ENCODE peak calls at places on chromosomes 6 and 20, in four cellular contexts. Z is CD8-positive, alpha-beta T cell; L is COR-L47; Q is NCI-H69. Y is an unnamed sample.

GRCh38 chr6:89268776-89269175 is 46.3 kb downstream of the GABRR2 start:
- DNase-seq in Z (no peak), L (no peak), Q (no peak), Y (peak; percentile 80)

GRCh38 chr6:87858440-87858839 is 156.4 kb upstream of the AKIRIN2 start:
- DNase-seq in L (no peak), Q (no peak), Z (no peak), Y (no peak)

GRCh38 chr6:124393536-124393935 is 568.7 kb upstream of the RNF217 start:
- DNase-seq in Q (peak; percentile 40), L (no peak), Z (no peak), Y (no peak)

GRCh38 chr6:4258733-4259132 is 123.4 kb upstream of the ECI2 start:
- DNase-seq in Z (no peak), L (no peak), Q (no peak), Y (no peak)

GRCh38 chr6:26205625-26206574 is 118.7 kb downstream of the HFE start:
- DNase-seq in L (peak; percentile 22), Q (peak; percentile 78), Z (no peak), Y (peak; percentile 96)

GRCh38 chr6:71544906-71545305 is 256.3 kb downstream of the OGFRL1 start:
- DNase-seq in Q (no peak), Z (no peak), L (no peak), Y (no peak)

GRCh38 chr6:53059648-53060589 is 5.3 kb upstream of the FBXO9 start:
- DNase-seq in Z (no peak), Q (peak; percentile 71), L (no peak), Y (no peak)

GRCh38 chr6:3471711-3472110 is 14.9 kb upstream of the SLC22A23 start:
- DNase-seq in Q (peak; percentile 91), Z (no peak), L (peak; percentile 65), Y (no peak)

GRCh38 chr6:147204060-147204785 is at the start of gene STXBP5:
- DNase-seq in Q (peak; percentile 82), Z (peak; percentile 44), L (no peak), Y (peak; percentile 10)

GRCh38 chr20:44705364-44706094 is 9.6 kb upstream of the CCN5 start:
- DNase-seq in Q (no peak), L (no peak), Z (no peak), Y (no peak)

GRCh38 chr6:88165877-88166492 is at the start of gene CNR1:
- DNase-seq in L (peak; percentile 60), Q (peak; percentile 88), Z (no peak), Y (no peak)

GRCh38 chr6:126112171-126112632 is 125.9 kb downstream of the TRMT11 start:
- DNase-seq in Z (no peak), Q (peak; percentile 79), L (no peak), Y (peak; percentile 33)

GRCh38 chr6:10465633-10466499 is 51.0 kb upstream of the TFAP2A start:
- DNase-seq in L (no peak), Q (peak; percentile 73), Z (peak; percentile 9), Y (peak; percentile 32)

GRCh38 chr6:144190051-144190450 is 39.7 kb downstream of the STX11 start:
- DNase-seq in Q (no peak), L (no peak), Z (no peak), Y (no peak)

GRCh38 chr20:41213150-41213820 is 75.9 kb downstream of the PLCG1 start:
- DNase-seq in L (peak; percentile 29), Q (peak; percentile 63), Z (no peak), Y (no peak)

GRCh38 chr6:44245912-44246662 is 814 bp upstream of the HSP90AB1 start:
- DNase-seq in Z (peak; percentile 78), L (peak; percentile 56), Q (peak; percentile 90), Y (peak; percentile 65)

GRCh38 chr20:1254307-1254706 is 11.8 kb upstream of the SNPH start:
- DNase-seq in L (no peak), Z (no peak), Q (no peak), Y (no peak)

GRCh38 chr20:61359254-61359653 is 107.2 kb downstream of the CDH4 start:
- DNase-seq in L (no peak), Q (no peak), Z (no peak), Y (no peak)

GRCh38 chr6:15533379-15534044 is 129.3 kb downstream of the DTNBP1 start:
- DNase-seq in Q (no peak), Z (no peak), L (no peak), Y (no peak)

GRCh38 chr20:62772103-62772611 is 24.1 kb upstream of the MRGBP start:
- DNase-seq in Z (no peak), Q (no peak), L (no peak), Y (no peak)

GRCh38 chr20:15241696-15242095 is 904.3 kb upstream of the FLRT3 start:
- DNase-seq in Z (no peak), L (no peak), Q (no peak), Y (no peak)

GRCh38 chr6:145783796-145784195 is 30.8 kb downstream of the FBXO30 start:
- DNase-seq in Z (no peak), L (no peak), Q (no peak), Y (no peak)

GRCh38 chr20:2133318-2134183 is 31.9 kb downstream of the STK35 start:
- DNase-seq in Q (peak; percentile 88), L (no peak), Z (no peak), Y (peak; percentile 65)

GRCh38 chr6:2221724-2222274 is 23.6 kb downstream of the GMDS start:
- DNase-seq in Z (no peak), Q (peak; percentile 45), L (no peak), Y (peak; percentile 14)

GRCh38 chr20:3818155-3819151 is 1.9 kb upstream of the AP5S1 start:
- DNase-seq in Z (no peak), Q (peak; percentile 94), L (peak; percentile 90), Y (peak; percentile 53)

Y was measured in kidney glomerular epithelial cell.